ENCODE peak calls at places on chromosomes 16 and 17, in four cellular contexts. Z is WTC11, O is K562, Q is HepG2. H is an unnamed sample.

GRCh38 chr16:87874639-87875472 is 5.5 kb upstream of the SLC7A5 start:
- DNase-seq in Z (peak), Q (no peak), O (no peak), H (no peak)

GRCh38 chr17:64775701-64776570 is 113.8 kb upstream of the SMURF2 start:
- DNase-seq in Z (no peak), Q (peak), O (no peak), H (no peak)

GRCh38 chr16:87791295-87792204 is 25.8 kb upstream of the KLHDC4 start:
- DNase-seq in Q (no peak), O (no peak), Z (no peak), H (no peak)

GRCh38 chr17:73635101-73635767 is 9.0 kb downstream of the SDK2 start:
- DNase-seq in Z (no peak), Q (no peak), O (no peak), H (no peak)

GRCh38 chr17:78132086-78132676 is 1.6 kb downstream of the TMC8 start:
- DNase-seq in Z (peak), Q (no peak), O (peak), H (no peak)

GRCh38 chr16:77899416-77899815 is 111.1 kb downstream of the VAT1L start:
- DNase-seq in Q (no peak), O (no peak), Z (no peak), H (no peak)

GRCh38 chr17:34306466-34306865 is 12.8 kb upstream of the CCL8 start:
- DNase-seq in Z (peak), Q (no peak), O (peak), H (no peak)

GRCh38 chr17:7711356-7711755 is 6.2 kb upstream of the DNAH2 start:
- DNase-seq in O (no peak), Z (peak), Q (no peak), H (no peak)

GRCh38 chr17:17831208-17832039 is 5.4 kb downstream of the SREBF1 start:
- DNase-seq in Q (no peak), O (no peak), Z (no peak), H (no peak)

GRCh38 chr16:1723450-1724147 is 17.6 kb downstream of the MAPK8IP3 start:
- DNase-seq in O (peak), Q (peak), Z (peak), H (no peak)

GRCh38 chr16:85031451-85031850 is 3.9 kb downstream of the KIAA0513 start:
- DNase-seq in Q (no peak), Z (no peak), O (no peak), H (no peak)

GRCh38 chr16:31568577-31569359 is 41.1 kb downstream of the AHSP start:
- DNase-seq in Q (no peak), O (peak), Z (peak), H (no peak)
- TF ChIP-seq TCF7 in Q (no peak), O (no peak), Z (no peak), H (no peak)

GRCh38 chr17:19304751-19305150 is 57.8 kb downstream of the B9D1 start:
- DNase-seq in Q (no peak), Z (no peak), O (no peak), H (no peak)

GRCh38 chr17:19305761-19306159 is 56.8 kb downstream of the B9D1 start:
- DNase-seq in Z (no peak), O (no peak), Q (no peak), H (no peak)

GRCh38 chr17:19305261-19305660 is 57.3 kb downstream of the B9D1 start:
- DNase-seq in Z (no peak), O (peak), Q (no peak), H (no peak)

GRCh38 chr17:19307521-19307920 is 55.0 kb downstream of the B9D1 start:
- DNase-seq in Q (no peak), Z (no peak), O (no peak), H (no peak)

DNA sequence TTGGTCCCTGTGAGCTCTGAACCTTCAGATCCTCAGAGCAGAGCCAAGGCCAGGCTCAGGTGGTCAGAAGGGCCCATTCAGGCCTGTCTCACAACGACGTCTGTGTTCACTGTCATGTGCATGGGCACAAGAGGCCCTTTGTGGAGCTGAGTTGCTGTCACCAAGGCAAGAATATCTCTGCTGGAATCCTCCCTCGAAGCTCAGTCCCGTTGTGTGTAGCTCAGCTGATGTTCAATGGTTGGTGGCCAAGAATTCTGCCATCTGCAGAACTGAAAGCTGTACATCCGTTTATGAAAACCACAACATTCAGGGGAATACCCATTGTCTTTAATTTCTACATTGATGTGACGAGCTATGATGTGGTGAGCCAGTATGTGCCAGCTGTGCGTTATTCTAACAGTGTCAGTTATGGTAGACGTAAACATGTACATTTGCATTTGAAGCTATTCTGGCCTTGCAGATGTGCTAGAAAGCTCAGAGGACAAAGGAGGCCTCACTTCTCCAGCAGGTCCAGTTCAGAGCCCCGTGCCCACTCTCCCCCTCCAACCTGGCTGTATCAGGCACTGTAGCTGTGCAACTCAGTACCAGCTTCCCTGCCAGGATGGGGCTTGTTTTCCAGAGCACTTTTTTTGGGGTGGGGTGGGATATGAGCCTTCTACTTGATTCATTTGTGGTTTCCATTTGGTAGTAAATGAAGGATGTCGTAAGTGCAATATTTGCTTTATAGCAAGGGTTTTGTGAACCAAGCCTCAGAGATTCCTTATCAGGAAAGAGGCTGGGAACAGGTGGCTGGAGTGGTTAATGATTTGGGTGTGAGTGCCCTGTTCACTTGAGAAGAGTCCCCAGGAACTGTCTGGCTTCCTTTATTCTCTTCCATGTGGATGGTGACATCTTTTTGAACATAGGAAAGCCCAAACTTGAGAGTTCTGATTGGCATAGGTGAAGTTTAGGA is 56.1 kb downstream of the B9D1 start:
- DNase-seq in Z (no peak), Q (peak), O (no peak), H (peak)
- TF ChIP-seq TCF7 in Z (no peak), Q (no peak), O (no peak), H (peak)

GRCh38 chr17:50290074-50290702 is 15.9 kb downstream of the TMEM92 start:
- DNase-seq in O (peak), Z (no peak), Q (no peak), H (no peak)
- TF ChIP-seq TCF7 in O (no peak), Z (no peak), Q (no peak), H (no peak)

GRCh38 chr17:75776399-75777242 is 8.0 kb upstream of the UNK start:
- DNase-seq in Q (no peak), O (peak), Z (no peak), H (no peak)
- TF ChIP-seq TCF7 in Q (no peak), O (no peak), Z (no peak), H (no peak)

GRCh38 chr17:42247734-42248133 is 28.5 kb downstream of the STAT5B start:
- DNase-seq in O (no peak), Q (peak), Z (no peak), H (no peak)
- TF ChIP-seq TCF7 in O (no peak), Q (no peak), Z (no peak), H (no peak)

H was measured in GM12878.